ENCODE peak calls at places on chromosomes 1 and 21, in four cellular contexts. One of them, this sample, is unnamed.

GRCh38 chr1:66542811-66543767 is 9.1 kb downstream of the SGIP1 start:
- DNase-seq in AG09309: peak; percentile 79
- DNase-seq in lung: no peak
- DNase-seq in brain microvascular endothelial cell: peak; percentile 79
- DNase-seq in this sample: peak; percentile 48

GRCh38 chr1:156399355-156400125 is 30.5 kb downstream of the RHBG start:
- DNase-seq in AG09309: no peak
- DNase-seq in lung: no peak
- DNase-seq in brain microvascular endothelial cell: no peak
- DNase-seq in this sample: no peak

GRCh38 chr1:232891116-232891515 is 59.3 kb upstream of the NTPCR start:
- DNase-seq in AG09309: peak; percentile 86
- DNase-seq in lung: no peak
- DNase-seq in brain microvascular endothelial cell: peak; percentile 90
- DNase-seq in this sample: peak; percentile 60

GRCh38 chr1:48661726-48662483 is 114.8 kb downstream of the BEND5 start:
- DNase-seq in AG09309: no peak
- DNase-seq in lung: no peak
- DNase-seq in brain microvascular endothelial cell: no peak
- DNase-seq in this sample: no peak

GRCh38 chr1:22420456-22421053 is 31.1 kb upstream of the ZBTB40 start:
- DNase-seq in AG09309: no peak
- DNase-seq in lung: peak; percentile 87
- DNase-seq in brain microvascular endothelial cell: peak; percentile 84
- DNase-seq in this sample: peak; percentile 84

GRCh38 chr1:177355575-177355974 is 184.8 kb downstream of the BRINP2 start:
- DNase-seq in AG09309: no peak
- DNase-seq in lung: no peak
- DNase-seq in brain microvascular endothelial cell: peak; percentile 10
- DNase-seq in this sample: peak; percentile 58

GRCh38 chr1:36864182-36865079 is 169.9 kb downstream of the GRIK3 start:
- DNase-seq in AG09309: no peak
- DNase-seq in lung: no peak
- DNase-seq in brain microvascular endothelial cell: no peak
- DNase-seq in this sample: no peak

GRCh38 chr1:197989058-197989457 is 71.9 kb downstream of the LHX9 start:
- DNase-seq in AG09309: no peak
- DNase-seq in lung: no peak
- DNase-seq in brain microvascular endothelial cell: no peak
- DNase-seq in this sample: no peak

GRCh38 chr1:207856276-207857023 is 54.5 kb downstream of the CD34 start:
- DNase-seq in AG09309: no peak
- DNase-seq in lung: no peak
- DNase-seq in brain microvascular endothelial cell: no peak
- DNase-seq in this sample: no peak

GRCh38 chr1:1462318-1462966 is 9.1 kb upstream of the ATAD3B start:
- DNase-seq in AG09309: no peak
- DNase-seq in lung: peak; percentile 82
- DNase-seq in brain microvascular endothelial cell: no peak
- DNase-seq in this sample: peak; percentile 49

GRCh38 chr1:2249559-2249906 is 21.4 kb downstream of the SKI start:
- DNase-seq in AG09309: no peak
- DNase-seq in lung: no peak
- DNase-seq in brain microvascular endothelial cell: no peak
- DNase-seq in this sample: no peak

GRCh38 chr1:101165514-101165913 is 71.3 kb upstream of the S1PR1 start:
- DNase-seq in AG09309: no peak
- DNase-seq in lung: no peak
- DNase-seq in brain microvascular endothelial cell: no peak
- DNase-seq in this sample: no peak

GRCh38 chr1:152024228-152024627 is 12.6 kb downstream of the S100A11 start:
- DNase-seq in AG09309: no peak
- DNase-seq in lung: no peak
- DNase-seq in brain microvascular endothelial cell: no peak
- DNase-seq in this sample: no peak

GRCh38 chr1:115832651-115833050 is 8.3 kb downstream of the NHLH2 start:
- DNase-seq in AG09309: no peak
- DNase-seq in lung: no peak
- DNase-seq in brain microvascular endothelial cell: no peak
- DNase-seq in this sample: no peak

GRCh38 chr1:27519341-27520258 is 29.6 kb upstream of the WASF2 start:
- DNase-seq in AG09309: no peak
- DNase-seq in lung: no peak
- DNase-seq in brain microvascular endothelial cell: no peak
- DNase-seq in this sample: no peak

GRCh38 chr1:53669511-53670191 is 69.3 kb downstream of the GLIS1 start:
- DNase-seq in AG09309: peak; percentile 33
- DNase-seq in lung: no peak
- DNase-seq in brain microvascular endothelial cell: no peak
- DNase-seq in this sample: no peak

GRCh38 chr1:53662951-53663350 is 76.0 kb downstream of the GLIS1 start:
- DNase-seq in AG09309: no peak
- DNase-seq in lung: no peak
- DNase-seq in brain microvascular endothelial cell: no peak
- DNase-seq in this sample: no peak

GRCh38 chr1:53663525-53664300 is 75.3 kb downstream of the GLIS1 start:
- DNase-seq in AG09309: no peak
- DNase-seq in lung: no peak
- DNase-seq in brain microvascular endothelial cell: no peak
- DNase-seq in this sample: no peak

GRCh38 chr1:53665996-53666395 is 73.0 kb downstream of the GLIS1 start:
- DNase-seq in AG09309: no peak
- DNase-seq in lung: no peak
- DNase-seq in brain microvascular endothelial cell: no peak
- DNase-seq in this sample: no peak

DNA sequence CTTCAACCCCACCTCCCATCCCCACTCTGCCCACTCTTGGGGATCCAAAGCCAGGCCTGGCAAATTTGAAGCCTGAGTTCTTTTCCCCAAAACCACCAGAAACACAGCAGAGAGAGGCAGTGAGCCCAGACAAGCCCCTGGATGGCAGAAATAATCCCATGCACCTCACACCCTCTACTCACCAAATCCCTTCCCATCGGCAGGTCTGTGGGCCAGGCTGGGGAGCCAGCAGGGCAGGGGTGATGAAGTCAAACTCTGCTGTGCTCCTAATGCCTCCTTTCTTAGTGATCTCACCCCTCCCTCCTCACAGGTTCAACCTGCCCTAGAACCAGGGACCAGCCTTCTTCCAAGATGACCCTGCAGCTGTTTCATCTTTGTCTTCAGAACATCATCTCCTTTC is 72.4 kb downstream of the GLIS1 start:
- DNase-seq in AG09309: no peak
- DNase-seq in lung: no peak
- DNase-seq in brain microvascular endothelial cell: no peak
- DNase-seq in this sample: no peak
- TF ChIP-seq CTCF in AG09309: no peak
- TF ChIP-seq CTCF in lung: no peak
- TF ChIP-seq CTCF in brain microvascular endothelial cell: no peak
- TF ChIP-seq CTCF in this sample: no peak

GRCh38 chr1:18631496-18632217 is 1.0 kb downstream of the PAX7 start:
- DNase-seq in AG09309: no peak
- DNase-seq in lung: no peak
- DNase-seq in brain microvascular endothelial cell: no peak
- DNase-seq in this sample: no peak

GRCh38 chr1:18630511-18631495 is at the start of gene PAX7:
- DNase-seq in AG09309: no peak
- DNase-seq in lung: no peak
- DNase-seq in brain microvascular endothelial cell: no peak
- DNase-seq in this sample: no peak

GRCh38 chr1:18628511-18628910 is 2.1 kb upstream of the PAX7 start:
- DNase-seq in AG09309: no peak
- DNase-seq in lung: no peak
- DNase-seq in brain microvascular endothelial cell: no peak
- DNase-seq in this sample: no peak

GRCh38 chr1:18632218-18632588 is 1.6 kb downstream of the PAX7 start:
- DNase-seq in AG09309: no peak
- DNase-seq in lung: no peak
- DNase-seq in brain microvascular endothelial cell: no peak
- DNase-seq in this sample: no peak

GRCh38 chr1:18629659-18630510 is 761 bp upstream of the PAX7 start:
- DNase-seq in AG09309: no peak
- DNase-seq in lung: no peak
- DNase-seq in brain microvascular endothelial cell: no peak
- DNase-seq in this sample: no peak
- H3K4me3 ChIP-seq in AG09309: no peak overlapping the region
- H3K4me3 ChIP-seq in lung: no peak overlapping the region
- H3K4me3 ChIP-seq in brain microvascular endothelial cell: no peak overlapping the region
- H3K4me3 ChIP-seq in this sample: no peak overlapping the region

GRCh38 chr1:203025721-203026665 is at the start of gene PPFIA4:
- DNase-seq in AG09309: peak; percentile 33
- DNase-seq in lung: peak; percentile 85
- DNase-seq in brain microvascular endothelial cell: peak; percentile 64
- DNase-seq in this sample: peak; percentile 83
- TF ChIP-seq CTCF in AG09309: no peak
- TF ChIP-seq CTCF in lung: no peak
- TF ChIP-seq CTCF in brain microvascular endothelial cell: no peak
- TF ChIP-seq CTCF in this sample: no peak

DNA sequence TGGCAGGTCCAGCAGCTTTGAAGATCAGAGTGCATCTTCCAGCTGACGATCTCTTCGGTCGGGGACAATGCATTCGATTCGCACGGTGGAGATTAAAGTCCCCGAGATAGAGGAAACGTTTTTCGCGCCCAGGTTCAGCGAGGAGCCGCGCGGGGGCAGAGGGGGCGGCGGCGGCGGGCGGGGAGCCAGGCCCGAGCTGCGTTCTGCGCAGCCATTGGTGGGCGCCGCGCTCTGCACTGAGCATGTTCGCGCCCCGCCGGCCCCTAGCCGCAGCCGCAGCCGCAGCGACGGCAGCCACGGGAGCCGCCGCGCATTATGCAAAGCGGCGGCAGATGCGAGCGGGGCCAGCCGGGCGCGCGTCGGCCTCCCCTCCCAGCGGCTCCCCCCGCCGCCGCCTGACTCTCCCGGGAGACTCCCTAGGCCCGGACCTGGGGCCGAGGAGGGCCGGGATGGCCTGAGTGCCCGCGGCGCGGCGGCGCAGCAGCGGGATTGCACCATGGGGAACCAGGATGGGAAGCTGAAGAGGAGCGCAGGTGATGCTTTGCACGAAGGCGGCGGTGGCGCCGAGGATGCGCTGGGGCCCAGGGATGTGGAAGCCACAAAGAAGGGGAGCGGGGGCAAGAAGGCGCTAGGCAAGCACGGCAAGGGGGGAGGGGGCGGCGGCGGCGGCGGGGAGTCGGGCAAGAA is at the start of gene FMN2:
- DNase-seq in AG09309: no peak
- DNase-seq in lung: no peak
- DNase-seq in brain microvascular endothelial cell: peak; percentile 8
- DNase-seq in this sample: no peak
- H3K4me3 ChIP-seq in AG09309: peak within 1 kb of the TSS; percentile 77
- H3K4me3 ChIP-seq in lung: no peak within 1 kb of the TSS
- H3K4me3 ChIP-seq in brain microvascular endothelial cell: peak within 1 kb of the TSS; percentile 75
- H3K4me3 ChIP-seq in this sample: peak within 1 kb of the TSS; percentile 49

GRCh38 chr1:18529714-18530113 is 49.0 kb downstream of the KLHDC7A start:
- DNase-seq in AG09309: no peak
- DNase-seq in lung: no peak
- DNase-seq in brain microvascular endothelial cell: no peak
- DNase-seq in this sample: no peak

GRCh38 chr1:18532390-18533170 is 51.9 kb downstream of the KLHDC7A start:
- DNase-seq in AG09309: no peak
- DNase-seq in lung: no peak
- DNase-seq in brain microvascular endothelial cell: no peak
- DNase-seq in this sample: no peak

GRCh38 chr1:18531503-18531845 is 50.7 kb downstream of the KLHDC7A start:
- DNase-seq in AG09309: no peak
- DNase-seq in lung: no peak
- DNase-seq in brain microvascular endothelial cell: no peak
- DNase-seq in this sample: no peak

GRCh38 chr1:18528616-18529015 is 47.9 kb downstream of the KLHDC7A start:
- DNase-seq in AG09309: no peak
- DNase-seq in lung: peak; percentile 10
- DNase-seq in brain microvascular endothelial cell: no peak
- DNase-seq in this sample: no peak

GRCh38 chr1:18530567-18531502 is 50.1 kb downstream of the KLHDC7A start:
- DNase-seq in AG09309: no peak
- DNase-seq in lung: no peak
- DNase-seq in brain microvascular endothelial cell: no peak
- DNase-seq in this sample: no peak
- TF ChIP-seq CTCF in AG09309: no peak
- TF ChIP-seq CTCF in lung: no peak
- TF ChIP-seq CTCF in brain microvascular endothelial cell: no peak
- TF ChIP-seq CTCF in this sample: no peak

DNA sequence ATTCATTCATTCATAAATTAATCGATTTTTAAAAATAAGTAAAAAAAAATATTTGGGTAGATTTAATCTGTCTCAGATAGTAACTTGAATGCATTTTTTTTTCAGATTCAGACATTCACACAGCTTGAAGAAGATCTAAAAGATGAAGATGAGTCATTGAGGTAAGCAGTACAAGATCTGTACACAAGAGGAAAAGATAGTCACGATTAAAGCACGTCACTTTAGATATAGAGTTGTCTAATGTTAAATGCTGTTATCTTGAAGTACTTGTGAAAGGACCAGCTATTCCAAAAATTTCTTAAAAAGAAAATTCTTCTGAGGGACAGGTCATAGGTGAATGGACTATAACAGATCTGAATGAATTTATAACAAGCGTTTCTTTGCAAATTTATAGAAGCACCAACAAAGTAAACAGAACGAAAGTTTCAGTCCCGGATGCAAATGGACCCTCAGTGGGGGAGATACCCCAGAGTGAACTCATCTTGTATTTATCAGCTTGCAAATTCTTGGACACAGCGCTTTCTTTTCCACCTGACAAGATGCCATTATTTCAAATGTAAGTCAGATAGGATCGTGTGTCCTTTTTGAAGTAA is 31.2 kb upstream of the MORC3 start:
- DNase-seq in AG09309: no peak
- DNase-seq in lung: no peak
- DNase-seq in brain microvascular endothelial cell: no peak
- DNase-seq in this sample: no peak
- H3K4me3 ChIP-seq in AG09309: no peak overlapping the region
- H3K4me3 ChIP-seq in lung: no peak overlapping the region
- H3K4me3 ChIP-seq in brain microvascular endothelial cell: no peak overlapping the region
- H3K4me3 ChIP-seq in this sample: no peak overlapping the region

GRCh38 chr1:30133414-30134055 is 589.9 kb downstream of the MATN1 start:
- DNase-seq in AG09309: no peak
- DNase-seq in lung: no peak
- DNase-seq in brain microvascular endothelial cell: no peak
- DNase-seq in this sample: no peak
- TF ChIP-seq CTCF in AG09309: no peak
- TF ChIP-seq CTCF in lung: no peak
- TF ChIP-seq CTCF in brain microvascular endothelial cell: no peak
- TF ChIP-seq CTCF in this sample: no peak

GRCh38 chr1:155073377-155074272 is 5.0 kb upstream of the EFNA3 start:
- DNase-seq in AG09309: no peak
- DNase-seq in lung: no peak
- DNase-seq in brain microvascular endothelial cell: no peak
- DNase-seq in this sample: no peak

GRCh38 chr1:155072531-155073289 is 5.9 kb upstream of the EFNA3 start:
- DNase-seq in AG09309: no peak
- DNase-seq in lung: no peak
- DNase-seq in brain microvascular endothelial cell: no peak
- DNase-seq in this sample: no peak

GRCh38 chr1:155070721-155071556 is 7.4 kb downstream of the EFNA4 start:
- DNase-seq in AG09309: no peak
- DNase-seq in lung: peak; percentile 79
- DNase-seq in brain microvascular endothelial cell: peak; percentile 53
- DNase-seq in this sample: peak; percentile 70

GRCh38 chr1:155070392-155070700 is 6.8 kb downstream of the EFNA4 start:
- DNase-seq in AG09309: no peak
- DNase-seq in lung: no peak
- DNase-seq in brain microvascular endothelial cell: no peak
- DNase-seq in this sample: no peak

GRCh38 chr1:155071701-155072100 is 6.9 kb upstream of the EFNA3 start:
- DNase-seq in AG09309: no peak
- DNase-seq in lung: no peak
- DNase-seq in brain microvascular endothelial cell: no peak
- DNase-seq in this sample: no peak
- H3K4me3 ChIP-seq in AG09309: no peak overlapping the region
- H3K4me3 ChIP-seq in lung: no peak overlapping the region
- H3K4me3 ChIP-seq in brain microvascular endothelial cell: no peak overlapping the region
- H3K4me3 ChIP-seq in this sample: no peak overlapping the region